ENCODE peak calls at places on chromosomes 3 and 15, in six cellular contexts. L is fibroblast of villous mesenchyme, O is activated B cell treated with CpG ODN at 0.5 μM for 24 hours, M is neural crest cell, A is RWPE1, G is heart left ventricle. I is an unnamed sample.

GRCh38 chr15:63403254-63403945 is 21.8 kb upstream of the CA12 start:
- DNase-seq in L (no peak), O (no peak), M (no peak), G (no peak), A (no peak), I (no peak)

GRCh38 chr3:37726445-37727000 is 135.2 kb upstream of the CTDSPL start:
- DNase-seq in A (no peak), M (no peak), O (no peak), G (no peak), L (no peak), I (no peak)

GRCh38 chr3:28343144-28343543 is 5.4 kb upstream of the ZCWPW2 start:
- DNase-seq in L (no peak), M (no peak), O (no peak), G (no peak), A (no peak), I (no peak)

GRCh38 chr3:66561374-66561773 is 60.6 kb upstream of the LRIG1 start:
- DNase-seq in O (no peak), G (no peak), M (no peak), A (no peak), L (no peak), I (no peak)

GRCh38 chr15:43275736-43276562 is 9.2 kb upstream of the TGM5 start:
- DNase-seq in A (no peak), M (no peak), G (no peak), O (no peak), L (no peak), I (no peak)

GRCh38 chr3:39961404-39961693 is 151.9 kb downstream of the MYRIP start:
- DNase-seq in M (no peak), L (no peak), G (no peak), O (no peak), A (no peak), I (no peak)

GRCh38 chr3:44885618-44886017 is 11.2 kb downstream of the TGM4 start:
- DNase-seq in A (peak), M (no peak), O (no peak), G (peak), L (peak), I (no peak)

GRCh38 chr3:31858439-31858838 is 122.6 kb downstream of the OSBPL10 start:
- DNase-seq in L (no peak), G (no peak), M (no peak), O (no peak), A (no peak), I (no peak)

GRCh38 chr3:30551266-30551665 is 55.1 kb upstream of the TGFBR2 start:
- DNase-seq in O (no peak), M (no peak), A (no peak), G (no peak), L (no peak), I (no peak)

GRCh38 chr3:66317750-66318366 is 97.1 kb downstream of the SLC25A26 start:
- DNase-seq in G (no peak), L (no peak), A (no peak), O (no peak), M (no peak), I (no peak)

GRCh38 chr3:43389388-43390254 is 103.3 kb downstream of the SNRK start:
- DNase-seq in O (no peak), L (peak), G (peak), A (peak), M (no peak), I (peak)

GRCh38 chr15:41281236-41281635 is 50.2 kb downstream of the CHP1 start:
- DNase-seq in G (no peak), A (peak), O (no peak), L (peak), M (no peak), I (no peak)

GRCh38 chr15:73950479-73951043 is 24.3 kb downstream of the LOXL1 start:
- DNase-seq in A (no peak), G (peak), O (no peak), L (no peak), M (no peak), I (no peak)

GRCh38 chr3:118806423-118806822 is 228.2 kb downstream of the IGSF11 start:
- DNase-seq in A (no peak), O (no peak), G (no peak), M (no peak), L (no peak), I (no peak)

GRCh38 chr3:98740324-98740723 is 22.8 kb upstream of the ST3GAL6 start:
- DNase-seq in A (no peak), M (no peak), G (no peak), O (no peak), L (no peak), I (no peak)

GRCh38 chr15:77633134-77633912 is 611 bp upstream of the LINGO1 start:
- DNase-seq in G (peak), O (peak), M (peak), A (peak), L (peak), I (peak)

GRCh38 chr15:93026359-93026758 is 62.7 kb downstream of the RGMA start:
- DNase-seq in O (no peak), L (no peak), A (no peak), G (no peak), M (no peak), I (no peak)

GRCh38 chr15:76339302-76340197 is 3.0 kb downstream of the ISL2 start:
- DNase-seq in A (no peak), M (peak), L (peak), O (peak), G (no peak), I (no peak)

GRCh38 chr3:26099692-26100091 is 309.8 kb downstream of the OXSM start:
- DNase-seq in L (no peak), M (no peak), O (no peak), G (peak), A (no peak), I (no peak)

GRCh38 chr3:183449791-183450190 is 21.4 kb upstream of the MCF2L2 start:
- DNase-seq in A (no peak), O (no peak), M (no peak), G (no peak), L (no peak), I (no peak)

GRCh38 chr15:62618432-62618831 is 424.1 kb upstream of the TPM1 start:
- DNase-seq in M (no peak), A (peak), L (peak), O (no peak), G (no peak), I (no peak)

GRCh38 chr15:81284256-81285031 is 39.5 kb downstream of the STARD5 start:
- DNase-seq in O (no peak), L (no peak), M (no peak), G (no peak), A (no peak), I (no peak)

GRCh38 chr3:172918165-172918564 is 167.6 kb downstream of the ECT2 start:
- DNase-seq in O (no peak), M (no peak), G (no peak), L (peak), A (no peak), I (no peak)

GRCh38 chr3:63936929-63937328 is 24.7 kb upstream of the SCAANT1 start:
- DNase-seq in O (no peak), A (no peak), M (no peak), L (no peak), G (no peak), I (no peak)

GRCh38 chr3:63934484-63934883 is 22.3 kb upstream of the SCAANT1 start:
- DNase-seq in G (no peak), A (no peak), M (no peak), L (no peak), O (no peak), I (no peak)

GRCh38 chr3:63940389-63940757 is 28.2 kb upstream of the SCAANT1 start:
- DNase-seq in G (no peak), O (no peak), A (peak), L (peak), M (no peak), I (no peak)

GRCh38 chr3:63934041-63934440 is 21.9 kb upstream of the SCAANT1 start:
- DNase-seq in M (no peak), L (no peak), O (no peak), A (no peak), G (peak), I (no peak)

DNA sequence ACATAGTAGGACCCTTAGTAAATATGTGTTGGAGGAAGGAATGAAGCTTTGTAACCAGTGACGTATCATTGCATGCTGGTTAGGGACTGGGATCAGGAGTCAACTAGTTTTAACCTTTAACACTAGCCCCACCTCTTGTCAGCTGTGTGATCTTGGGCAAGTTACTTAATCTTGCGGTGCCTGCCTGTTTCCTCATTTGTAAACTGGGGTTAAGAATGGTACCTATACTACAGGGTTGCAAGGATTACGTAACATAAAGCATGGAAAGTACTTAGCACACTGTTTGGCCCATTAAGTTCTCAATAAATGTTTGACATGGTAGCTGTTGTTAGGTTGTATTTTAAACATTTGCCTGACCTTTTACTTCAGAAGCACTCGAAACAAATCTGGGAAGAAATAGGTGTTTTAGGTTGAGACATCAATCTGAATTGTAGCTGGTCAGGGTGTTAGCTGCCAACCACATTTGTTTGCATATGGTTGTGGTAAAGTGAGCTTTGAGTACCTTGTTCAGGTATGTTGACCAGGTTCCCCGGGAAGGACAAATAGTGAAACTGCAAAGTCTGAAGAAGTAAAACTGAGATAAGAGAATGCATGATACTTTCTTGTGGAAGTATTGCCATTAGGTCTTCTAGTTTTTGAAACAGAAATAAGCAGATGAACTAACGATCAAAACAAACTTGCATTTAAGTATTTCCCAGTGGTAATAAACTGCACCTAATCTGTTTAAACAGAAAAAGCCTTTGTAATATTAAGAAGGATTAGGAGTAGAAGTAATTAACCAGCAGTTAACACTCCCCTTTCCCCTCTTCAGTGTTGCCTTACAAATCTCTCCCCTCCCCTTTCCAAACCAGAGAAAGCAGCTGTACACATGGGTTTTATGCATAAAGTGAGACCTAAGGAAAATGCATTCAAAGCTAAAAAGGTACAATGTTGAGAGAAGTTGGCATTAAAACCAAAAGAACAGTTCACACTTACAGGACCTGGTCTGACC is 25.8 kb upstream of the SCAANT1 start:
- DNase-seq in L (peak), A (peak), O (no peak), M (no peak), G (no peak), I (no peak)
- TF ChIP-seq CTCF in L (no peak), A (no peak), O (no peak), M (no peak), G (no peak), I (no peak)

DNA sequence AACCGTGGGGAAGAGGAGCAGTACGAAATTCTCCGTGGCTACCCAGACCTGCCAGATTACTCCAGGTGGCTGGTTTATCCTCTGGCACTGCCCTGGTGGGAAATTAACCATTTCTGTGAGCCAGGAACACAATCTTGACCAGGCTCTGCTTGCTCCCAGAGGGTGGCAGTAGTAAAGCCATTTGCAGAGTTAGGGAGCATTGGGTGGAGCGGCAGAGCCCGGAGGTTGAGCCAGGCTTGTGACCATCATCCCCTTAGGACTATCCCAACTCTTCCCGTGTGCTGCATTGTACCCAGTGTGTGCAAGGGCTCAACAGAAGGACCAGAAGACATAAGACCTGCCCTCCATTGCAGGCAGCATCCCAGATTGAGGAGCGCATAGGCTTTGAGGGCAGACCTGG is 5.3 kb downstream of the KNG1 start:
- DNase-seq in O (no peak), L (peak), A (no peak), G (no peak), M (no peak), I (no peak)
- TF ChIP-seq CTCF in O (no peak), L (peak), A (no peak), G (no peak), M (no peak), I (no peak)

DNA sequence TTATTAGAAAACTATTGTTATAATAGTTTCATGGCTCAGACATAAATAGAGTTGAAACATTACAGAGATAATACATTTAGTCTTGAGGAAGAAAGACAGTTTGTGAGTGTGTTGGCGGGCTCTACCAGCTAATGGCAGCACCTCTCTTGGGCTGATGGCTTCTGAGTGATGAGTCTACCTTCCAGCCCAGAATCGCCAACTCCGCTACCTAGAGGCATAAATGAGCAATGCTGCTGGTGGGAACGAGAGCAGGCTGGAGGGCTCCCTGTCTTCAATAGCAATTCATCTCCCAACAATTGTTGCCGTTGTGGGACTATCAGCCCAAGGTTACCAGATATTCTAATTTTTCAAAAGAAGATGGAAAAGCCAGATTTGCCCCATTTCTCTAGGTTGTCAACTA is 388.7 kb downstream of the FOXP1 start:
- DNase-seq in L (no peak), A (no peak), O (no peak), M (no peak), G (no peak), I (no peak)
- TF ChIP-seq CTCF in L (no peak), A (no peak), O (no peak), M (no peak), G (no peak), I (no peak)

GRCh38 chr3:9649791-9650521 is 651 bp downstream of the MTMR14 start:
- DNase-seq in L (no peak), O (peak), A (peak), G (no peak), M (no peak), I (no peak)

GRCh38 chr3:9653565-9654248 is 4.4 kb downstream of the MTMR14 start:
- DNase-seq in A (no peak), G (peak), L (no peak), O (no peak), M (no peak), I (no peak)
- TF ChIP-seq CTCF in A (no peak), G (no peak), L (no peak), O (no peak), M (no peak), I (no peak)

GRCh38 chr3:133930341-133930933 is 34.8 kb upstream of the RAB6B start:
- DNase-seq in L (peak), M (no peak), A (peak), O (no peak), G (no peak), I (no peak)
- TF ChIP-seq CTCF in L (peak), M (peak), A (peak), O (no peak), G (peak), I (peak)

DNA sequence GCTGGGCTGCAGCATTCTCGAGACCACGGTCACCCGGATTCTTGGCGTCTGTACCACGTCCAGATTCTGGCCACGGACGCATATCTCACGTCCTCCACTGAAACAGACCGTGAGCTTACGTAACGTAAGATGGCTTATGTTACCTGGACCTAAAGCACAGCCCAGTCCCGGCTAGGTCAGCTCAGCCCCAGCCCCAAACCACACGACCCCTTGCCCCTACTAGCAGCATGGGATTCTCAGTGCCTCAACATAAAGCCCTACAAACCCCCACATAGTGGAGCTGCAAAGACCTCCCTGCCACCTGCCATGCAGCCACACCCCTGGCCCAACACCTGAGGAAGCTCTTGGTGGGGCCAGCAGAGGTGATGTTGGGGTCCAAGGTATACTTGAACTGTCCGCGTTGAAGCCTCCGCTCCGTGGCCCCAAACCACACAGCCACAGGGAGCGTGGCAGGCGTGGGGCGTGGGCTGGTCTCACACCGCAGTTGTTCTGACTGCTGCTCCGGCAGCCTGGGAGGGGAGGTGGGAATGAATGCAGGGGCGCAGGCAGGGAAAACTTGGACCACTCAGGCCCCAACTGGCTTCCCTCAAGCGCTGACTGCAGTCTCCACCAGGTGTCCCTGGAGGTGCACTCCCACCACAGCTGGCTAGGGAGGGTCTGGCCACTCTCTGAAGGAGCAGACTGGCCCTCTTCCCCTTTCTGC is 14.5 kb downstream of the PLXNB1 start:
- DNase-seq in O (no peak), M (no peak), A (no peak), G (no peak), L (no peak), I (no peak)
- TF ChIP-seq CTCF in O (no peak), M (peak), A (no peak), G (no peak), L (peak), I (no peak)

DNA sequence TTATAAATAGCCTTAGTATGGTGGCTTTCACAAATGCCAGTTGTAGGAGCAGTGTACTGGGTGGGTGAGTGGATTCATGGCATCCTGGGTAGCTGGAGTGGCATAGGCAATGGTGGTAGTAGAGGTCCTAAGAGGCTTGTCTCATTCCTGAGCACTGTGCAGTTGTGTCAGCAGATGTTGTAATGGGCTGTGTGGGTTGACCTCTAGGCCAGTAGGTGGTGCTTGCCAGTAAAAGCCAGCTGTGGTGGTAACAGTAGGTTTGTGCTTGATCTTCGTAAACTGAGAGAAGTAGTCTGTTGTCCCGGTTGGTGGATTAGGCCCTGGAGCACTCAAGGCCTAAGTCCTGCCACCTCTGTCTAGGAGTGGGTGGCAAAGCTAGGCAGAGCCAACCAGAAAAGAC is 149.7 kb upstream of the SUCLG2 start:
- DNase-seq in O (no peak), A (no peak), G (no peak), M (no peak), L (peak), I (no peak)
- TF ChIP-seq CTCF in O (no peak), A (no peak), G (no peak), M (no peak), L (peak), I (no peak)

GRCh38 chr3:62497156-62497555 is 123.8 kb upstream of the FEZF2 start:
- DNase-seq in L (no peak), A (no peak), O (no peak), G (no peak), M (no peak), I (no peak)

GRCh38 chr3:62496509-62496908 is 123.2 kb upstream of the FEZF2 start:
- DNase-seq in G (peak), L (no peak), O (no peak), A (no peak), M (no peak), I (no peak)

GRCh38 chr3:62493116-62493801 is 119.9 kb upstream of the FEZF2 start:
- DNase-seq in M (no peak), A (no peak), L (no peak), O (no peak), G (no peak), I (no peak)
- TF ChIP-seq CTCF in M (peak), A (no peak), L (peak), O (no peak), G (no peak), I (no peak)

DNA sequence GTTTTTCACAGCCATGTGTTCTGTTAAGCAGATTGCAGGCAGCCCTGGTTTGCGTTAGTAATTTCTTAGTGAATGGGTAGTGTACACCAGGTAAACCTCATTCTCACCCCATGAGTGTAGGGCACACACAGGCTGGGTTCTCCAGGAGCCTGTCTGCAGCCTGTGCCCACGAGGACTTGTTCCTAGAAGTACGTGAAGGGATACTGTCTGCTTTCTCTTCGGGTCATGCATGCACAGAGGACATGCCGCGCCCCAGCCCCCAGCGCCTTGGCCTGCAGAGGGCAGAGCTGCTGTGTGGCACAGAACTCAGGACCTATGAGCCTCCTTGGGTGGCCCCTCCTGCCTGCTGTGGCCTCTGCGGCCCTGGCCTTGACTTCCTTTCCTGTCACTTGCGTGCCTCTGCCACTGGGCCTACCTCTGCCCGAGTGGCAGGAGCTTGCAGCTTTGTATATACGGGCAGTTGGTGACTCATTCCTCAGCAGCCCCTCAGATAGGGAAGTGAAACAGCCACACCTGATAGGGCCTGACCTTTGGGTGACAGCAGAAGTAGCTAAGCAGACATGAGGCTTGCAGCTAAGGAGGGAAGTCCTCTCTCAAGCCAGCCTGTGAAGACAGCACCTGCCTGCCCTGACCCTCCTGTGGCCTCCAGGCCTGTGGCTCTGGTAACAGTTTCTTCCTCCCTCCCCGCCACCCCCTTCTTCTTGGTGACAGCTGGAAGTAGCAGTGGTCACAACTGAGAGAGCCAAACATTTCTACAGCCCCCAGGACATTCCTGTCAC is 19.5 kb downstream of the PPCDC start:
- DNase-seq in O (peak), A (no peak), G (peak), L (peak), M (peak), I (peak)
- TF ChIP-seq CTCF in O (no peak), A (no peak), G (peak), L (peak), M (peak), I (peak)